ENCODE peak calls at places on chromosome 18, in eight cellular contexts. V, G, J, P, Y, X, S and T are unnamed samples.

GRCh38 chr18:9803698-9804516 is 81.9 kb upstream of the TXNDC2 start:
- DNase-seq in V (no peak), G (no peak), J (no peak), P (no peak), Y (no peak), X (no peak), S (peak), T (no peak)

GRCh38 chr18:79529296-79529695 is 133.6 kb downstream of the NFATC1 start:
- DNase-seq in V (no peak), G (no peak), J (no peak), P (no peak), Y (no peak), X (no peak), S (no peak), T (no peak)

GRCh38 chr18:22171839-22172582 is 2.6 kb downstream of the GATA6 start:
- DNase-seq in V (no peak), G (no peak), J (no peak), P (no peak), Y (no peak), X (no peak), S (peak), T (no peak)

GRCh38 chr18:12518326-12518725 is 110.6 kb downstream of the PRELID3A start:
- DNase-seq in V (peak), G (no peak), J (no peak), P (no peak), Y (no peak), X (no peak), S (no peak), T (peak)

GRCh38 chr18:59265246-59266018 is 7.8 kb downstream of the RAX start:
- DNase-seq in V (no peak), G (no peak), J (no peak), P (no peak), Y (no peak), X (no peak), S (peak), T (no peak)

GRCh38 chr18:6624729-6625308 is 104.7 kb upstream of the ARHGAP28 start:
- DNase-seq in V (peak), G (no peak), J (no peak), P (no peak), Y (no peak), X (no peak), S (peak), T (peak)

GRCh38 chr18:55233850-55234249 is 274.6 kb upstream of the CCDC68 start:
- DNase-seq in V (peak), G (no peak), J (no peak), P (no peak), Y (no peak), X (no peak), S (peak), T (peak)

GRCh38 chr18:62201870-62202269 is 14.8 kb downstream of the RELCH start:
- DNase-seq in V (no peak), G (peak), J (no peak), P (no peak), Y (no peak), X (no peak), S (no peak), T (no peak)

GRCh38 chr18:38076346-38077053 is 510.9 kb upstream of the CELF4 start:
- DNase-seq in V (no peak), G (no peak), J (no peak), P (no peak), Y (no peak), X (no peak), S (no peak), T (no peak)

GRCh38 chr18:37420315-37420880 is 145.2 kb downstream of the CELF4 start:
- DNase-seq in V (no peak), G (no peak), J (no peak), P (no peak), Y (no peak), X (no peak), S (no peak), T (peak)

GRCh38 chr18:12314586-12315305 is 6.7 kb downstream of the TUBB6 start:
- DNase-seq in V (no peak), G (no peak), J (no peak), P (no peak), Y (no peak), X (no peak), S (no peak), T (no peak)

GRCh38 chr18:53541924-53542323 is 682.5 kb downstream of the MBD2 start:
- DNase-seq in V (no peak), G (no peak), J (no peak), P (no peak), Y (no peak), X (no peak), S (no peak), T (no peak)